ENCODE peak calls at places on chromosome 16, in seven cellular contexts. M is dorsolateral prefrontal cortex, X is astrocyte of the cerebellum, T is Caco-2, I is HepG2, B is AG04450, Z is testis. U is an unnamed sample.

GRCh38 chr16:20704281-20704680 is 6.8 kb upstream of the ACSM1 start:
- DNase-seq in T (no peak), I (peak), M (no peak), B (no peak), X (no peak), Z (no peak), U (no peak)

GRCh38 chr16:90019543-90020259 is 445 bp upstream of the DBNDD1 start:
- DNase-seq in X (peak), M (no peak), T (peak), B (peak), I (peak), Z (peak), U (peak)

GRCh38 chr16:85330694-85331188 is 218.5 kb upstream of the CIBAR2 start:
- DNase-seq in B (peak), T (peak), M (no peak), I (peak), X (peak), Z (peak), U (peak)

GRCh38 chr16:63289834-63290460 is 1253.7 kb upstream of the CDH8 start:
- DNase-seq in B (no peak), I (peak), M (peak), Z (peak), T (peak), X (peak), U (peak)

GRCh38 chr16:89189358-89190025 is 10.8 kb downstream of the SLC22A31 start:
- DNase-seq in T (no peak), Z (no peak), X (no peak), B (no peak), M (no peak), I (no peak), U (no peak)

GRCh38 chr16:7313170-7313569 is 19.5 kb upstream of the RBFOX1 start:
- DNase-seq in Z (no peak), X (no peak), B (no peak), I (peak), M (no peak), T (no peak), U (no peak)

GRCh38 chr16:19746561-19746960 is 28.5 kb downstream of the IQCK start:
- DNase-seq in B (no peak), I (no peak), Z (no peak), M (no peak), X (no peak), T (no peak), U (no peak)

GRCh38 chr16:88623858-88624257 is 14.5 kb upstream of the IL17C start:
- DNase-seq in M (no peak), T (no peak), B (no peak), Z (no peak), X (no peak), I (no peak), U (no peak)

GRCh38 chr16:8849411-8850011 is 19.3 kb downstream of the CARHSP1 start:
- DNase-seq in I (no peak), T (no peak), Z (no peak), B (no peak), M (no peak), X (no peak), U (no peak)

GRCh38 chr16:1793578-1794220 is at the start of gene IGFALS:
- DNase-seq in Z (no peak), X (no peak), I (no peak), B (no peak), M (no peak), T (peak), U (no peak)

GRCh38 chr16:31181102-31181830 is 1.3 kb downstream of the FUS start:
- DNase-seq in X (no peak), T (no peak), Z (peak), M (peak), I (no peak), B (no peak), U (no peak)

GRCh38 chr16:6827272-6827671 is 505.4 kb upstream of the RBFOX1 start:
- DNase-seq in X (no peak), Z (no peak), T (no peak), B (no peak), I (no peak), M (no peak), U (no peak)

GRCh38 chr16:49356728-49357488 is 16.7 kb upstream of the C16orf78 start:
- DNase-seq in T (no peak), B (no peak), X (no peak), I (no peak), Z (no peak), M (no peak), U (no peak)

GRCh38 chr16:1678500-1679098 is 520 bp downstream of the JPT2 start:
- DNase-seq in B (no peak), T (no peak), M (peak), Z (peak), X (no peak), I (peak), U (no peak)

GRCh38 chr16:50602531-50603205 is 54.5 kb downstream of the NKD1 start:
- DNase-seq in Z (no peak), B (no peak), X (no peak), I (no peak), M (no peak), T (no peak), U (no peak)

GRCh38 chr16:85569615-85570212 is 43.4 kb upstream of the GSE1 start:
- DNase-seq in X (peak), Z (peak), T (no peak), M (no peak), I (no peak), B (no peak), U (peak)

GRCh38 chr16:4591191-4591590 is 23.5 kb downstream of the UBALD1 start:
- DNase-seq in I (no peak), B (no peak), Z (no peak), M (no peak), T (no peak), X (no peak), U (no peak)

DNA sequence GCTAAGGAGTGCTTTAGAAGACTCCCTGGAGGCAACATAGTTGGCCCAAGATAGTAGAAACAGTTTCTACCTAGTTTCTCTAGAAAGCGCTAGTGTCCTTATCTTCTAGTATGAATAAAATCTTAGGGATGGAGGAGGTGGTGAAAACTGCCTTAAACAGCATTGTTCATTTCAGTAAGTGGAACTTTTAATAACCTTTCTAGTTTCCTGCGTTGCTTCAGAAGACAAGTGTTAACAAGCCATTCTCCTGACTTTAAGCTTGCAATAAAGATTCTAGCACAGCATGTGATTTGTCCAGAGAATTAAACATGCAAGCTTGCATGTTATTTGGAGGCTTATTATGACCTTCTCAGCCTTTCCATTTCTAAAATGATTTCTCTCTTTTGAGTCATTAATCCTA is 72.2 kb downstream of the TANGO6 start:
- DNase-seq in M (no peak), Z (no peak), X (no peak), T (no peak), I (no peak), B (no peak), U (no peak)
- TF ChIP-seq CTCF in M (no peak), Z (no peak), X (no peak), T (no peak), I (no peak), B (no peak), U (no peak)

DNA sequence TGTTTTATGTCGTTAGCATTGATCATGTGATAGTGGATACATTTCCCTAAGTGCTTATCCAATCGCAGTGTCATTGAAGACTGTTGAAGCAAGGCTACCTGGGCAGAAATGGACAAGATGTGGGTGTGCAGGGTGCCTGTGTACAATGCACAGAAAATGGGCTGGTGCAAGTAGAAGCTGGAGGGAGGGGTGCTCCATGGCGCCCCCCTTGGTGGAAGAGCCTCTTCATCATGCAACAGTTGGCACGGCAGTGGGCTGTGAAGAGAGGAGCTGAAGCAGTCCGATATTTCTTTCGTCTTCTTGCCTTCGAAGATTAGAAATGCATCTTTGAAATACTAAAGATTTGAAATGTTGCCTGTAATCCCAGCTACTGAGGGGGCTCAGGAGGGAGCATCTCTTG is 100.5 kb downstream of the PLCG2 start:
- DNase-seq in B (no peak), I (no peak), M (no peak), X (no peak), T (no peak), Z (no peak), U (no peak)
- TF ChIP-seq CTCF in B (no peak), I (peak), M (no peak), X (peak), T (peak), Z (no peak), U (no peak)

GRCh38 chr16:35195173-35195863 is 1735.9 kb downstream of the TP53TG3F start:
- DNase-seq in T (no peak), Z (no peak), I (no peak), B (no peak), X (no peak), M (no peak), U (no peak)
- TF ChIP-seq CTCF in T (no peak), Z (no peak), I (no peak), B (no peak), X (no peak), M (no peak), U (no peak)

DNA sequence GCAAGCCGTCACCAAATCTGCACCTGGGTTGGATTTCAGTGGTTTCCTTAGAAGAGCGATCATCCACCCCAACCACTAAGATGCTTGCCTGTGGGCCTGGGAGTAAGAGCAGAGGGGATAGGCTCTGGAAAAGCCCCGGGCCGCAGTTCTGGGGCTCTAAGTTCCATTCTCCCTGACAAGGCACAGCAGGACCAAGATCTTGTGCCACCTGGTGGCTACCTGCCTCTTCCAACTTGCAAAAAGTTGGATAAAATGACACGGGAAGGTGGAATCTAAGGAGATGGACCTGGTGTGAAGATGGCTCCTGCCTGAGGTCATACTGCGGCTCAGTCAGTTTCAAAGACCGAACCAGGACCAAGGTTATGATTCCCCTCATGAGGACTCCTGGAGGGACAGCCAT is 42.3 kb downstream of the ABCC12 start:
- DNase-seq in I (peak), T (no peak), M (no peak), Z (peak), B (no peak), X (no peak), U (no peak)
- TF ChIP-seq CTCF in I (peak), T (no peak), M (no peak), Z (no peak), B (peak), X (peak), U (peak)

DNA sequence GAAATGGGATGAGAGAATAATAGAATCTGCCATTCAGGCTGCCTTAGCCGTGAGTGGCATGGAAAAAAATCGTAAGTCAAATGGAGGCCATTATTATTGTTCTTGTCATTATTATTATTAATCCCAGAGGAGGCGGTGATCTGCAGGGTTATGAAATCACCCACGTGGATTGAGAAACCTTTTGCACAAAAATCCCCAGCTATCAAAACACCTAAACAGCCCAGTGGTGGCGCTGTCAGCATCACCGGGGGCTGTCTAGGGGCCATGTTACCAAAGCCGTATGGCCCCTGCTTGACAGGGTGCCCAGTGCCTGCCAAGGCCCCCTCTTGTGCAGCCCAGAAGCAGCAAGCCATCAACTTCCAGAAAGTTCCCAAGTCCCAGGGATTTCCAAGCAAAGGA is 25.2 kb downstream of the CNGB1 start:
- DNase-seq in T (no peak), B (no peak), I (peak), X (no peak), Z (no peak), M (no peak), U (no peak)
- TF ChIP-seq CTCF in T (no peak), B (peak), I (peak), X (peak), Z (no peak), M (no peak), U (no peak)

DNA sequence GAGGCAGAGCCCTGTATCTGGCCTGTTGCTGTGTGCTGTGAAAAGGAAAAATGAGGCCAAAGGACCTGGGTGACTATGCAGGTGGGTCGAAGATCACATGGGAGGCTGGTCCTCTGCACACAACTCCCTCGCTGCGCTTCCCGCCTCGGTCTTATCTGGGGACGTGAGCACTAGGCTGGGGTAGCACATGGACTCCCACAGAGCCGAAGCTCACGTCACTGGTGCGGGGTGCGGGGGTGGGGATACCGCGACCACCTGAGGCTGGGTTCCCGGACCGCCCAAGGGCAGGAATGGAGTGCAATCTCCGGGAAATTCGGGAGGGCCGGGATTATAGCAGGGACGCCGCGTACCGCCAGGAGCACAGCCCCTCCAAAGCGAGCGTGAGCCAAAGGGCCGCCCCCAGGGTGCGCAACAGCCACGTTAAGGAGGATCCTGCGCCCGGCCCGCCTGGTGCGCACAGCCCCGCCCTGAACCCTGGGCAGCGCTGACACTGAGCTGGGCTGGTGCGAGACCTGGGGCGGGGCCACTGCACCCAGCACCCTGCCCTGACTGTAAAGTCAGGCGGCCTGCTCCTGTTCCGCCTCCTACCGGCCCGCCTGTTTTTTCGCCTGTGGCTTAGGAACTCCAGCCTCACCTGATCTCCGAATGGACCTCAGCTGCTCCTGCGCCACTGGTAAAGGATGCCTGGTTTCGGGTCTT is 4.8 kb downstream of the MT1A start:
- DNase-seq in B (no peak), Z (peak), X (no peak), M (no peak), T (peak), I (peak), U (no peak)
- TF ChIP-seq CTCF in B (peak), Z (no peak), X (peak), M (peak), T (peak), I (peak), U (no peak)

GRCh38 chr16:71570143-71570542 is 6.7 kb downstream of the TAT start:
- DNase-seq in B (no peak), I (no peak), X (no peak), Z (no peak), M (no peak), T (no peak), U (no peak)
- TF ChIP-seq CTCF in B (no peak), I (no peak), X (no peak), Z (no peak), M (no peak), T (no peak), U (no peak)

GRCh38 chr16:66961065-66961744 is at the start of gene CES3:
- DNase-seq in T (peak), M (peak), Z (peak), B (peak), I (peak), X (peak), U (peak)

GRCh38 chr16:66959645-66960177 is 1.4 kb upstream of the CES3 start:
- DNase-seq in B (no peak), I (no peak), X (no peak), Z (no peak), T (no peak), M (peak), U (no peak)

GRCh38 chr16:66960270-66960669 is 796 bp upstream of the CES3 start:
- DNase-seq in Z (no peak), M (no peak), I (no peak), X (no peak), T (no peak), B (no peak), U (no peak)

GRCh38 chr16:66954097-66954659 is 6.9 kb upstream of the CES3 start:
- DNase-seq in Z (peak), X (peak), T (peak), I (peak), B (peak), M (peak), U (peak)

GRCh38 chr16:66958857-66959644 is 2.0 kb upstream of the CES3 start:
- DNase-seq in I (no peak), B (no peak), T (no peak), Z (no peak), X (no peak), M (no peak), U (no peak)
- TF ChIP-seq CTCF in I (no peak), B (no peak), T (no peak), Z (no peak), X (no peak), M (no peak), U (no peak)

DNA sequence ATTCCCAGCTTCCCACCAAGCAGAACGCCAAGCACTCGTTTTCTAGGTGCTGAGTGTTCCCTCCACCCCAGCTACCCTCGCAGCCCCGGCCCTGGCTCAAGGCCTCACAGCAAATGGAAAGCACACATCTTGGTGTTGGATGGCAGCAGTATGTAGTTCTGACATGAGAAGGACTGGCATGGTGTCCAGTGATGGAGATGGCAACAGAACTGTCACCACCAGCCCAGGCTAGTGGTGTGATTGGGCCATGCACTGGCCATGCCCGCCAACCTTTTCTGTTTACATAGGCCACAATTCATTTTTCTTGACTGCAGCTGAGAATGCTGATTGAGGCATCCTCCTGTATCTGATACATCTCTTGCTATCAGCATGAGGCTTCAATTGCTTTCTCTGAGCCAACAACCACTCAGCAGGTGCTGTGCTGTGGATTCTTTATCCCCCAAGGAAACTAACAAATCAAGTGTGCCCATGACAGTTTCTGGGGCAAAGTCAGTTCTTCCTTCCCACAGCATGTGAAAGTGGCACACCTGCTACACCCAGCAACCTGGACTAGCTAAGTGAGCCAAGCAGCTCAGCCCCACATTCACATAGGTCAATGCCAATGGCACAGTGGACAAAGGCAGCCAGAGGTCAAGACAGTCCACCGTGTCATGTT is 3.8 kb downstream of the SLC12A4 start:
- DNase-seq in I (no peak), T (no peak), M (no peak), Z (no peak), X (no peak), B (no peak), U (no peak)
- TF ChIP-seq CTCF in I (no peak), T (no peak), M (no peak), Z (no peak), X (no peak), B (no peak), U (no peak)

DNA sequence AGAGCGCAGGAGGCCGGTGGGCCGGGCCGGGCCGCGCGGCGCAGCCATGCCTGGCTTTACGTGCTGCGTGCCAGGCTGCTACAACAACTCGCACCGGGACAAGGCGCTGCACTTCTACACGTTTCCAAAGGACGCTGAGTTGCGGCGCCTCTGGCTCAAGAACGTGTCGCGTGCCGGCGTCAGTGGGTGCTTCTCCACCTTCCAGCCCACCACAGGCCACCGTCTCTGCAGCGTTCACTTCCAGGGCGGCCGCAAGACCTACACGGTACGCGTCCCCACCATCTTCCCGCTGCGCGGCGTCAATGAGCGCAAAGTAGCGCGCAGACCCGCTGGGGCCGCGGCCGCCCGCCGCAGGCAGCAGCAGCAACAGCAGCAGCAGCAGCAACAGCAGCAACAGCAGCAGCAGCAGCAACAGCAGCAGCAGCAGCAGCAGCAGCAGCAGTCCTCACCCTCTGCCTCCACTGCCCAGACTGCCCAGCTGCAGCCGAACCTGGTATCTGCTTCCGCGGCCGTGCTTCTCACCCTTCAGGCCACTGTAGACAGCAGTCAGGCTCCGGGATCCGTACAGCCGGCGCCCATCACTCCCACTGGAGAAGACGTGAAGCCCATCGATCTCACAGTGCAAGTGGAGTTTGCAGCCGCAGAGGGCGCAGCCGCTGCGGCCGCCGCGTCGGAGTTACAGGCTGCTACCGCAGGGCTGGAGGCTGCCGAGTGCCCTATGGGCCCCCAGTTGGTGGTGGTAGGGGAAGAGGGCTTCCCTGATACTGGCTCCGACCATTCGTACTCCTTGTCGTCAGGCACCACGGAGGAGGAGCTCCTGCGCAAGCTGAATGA is 606 bp downstream of the THAP11 start:
- DNase-seq in X (no peak), Z (peak), B (no peak), M (peak), T (peak), I (peak), U (peak)
- TF ChIP-seq CTCF in X (peak), Z (no peak), B (peak), M (no peak), T (no peak), I (peak), U (peak)

U was measured in GM20000.